ENCODE peak calls at places on chromosomes 6 and 20, in four cellular contexts. S, A, O and K are unnamed samples.

GRCh38 chr6:75065524-75065923 is 140.3 kb downstream of the COL12A1 start:
- DNase-seq in O (peak; percentile 29), A (peak; percentile 22), S (no peak), K (peak; percentile 11)

GRCh38 chr20:46583411-46584214 is 33.2 kb upstream of the OCSTAMP start:
- DNase-seq in O (no peak), A (no peak), S (peak; percentile 76), K (no peak)

GRCh38 chr20:39853050-39853449 is 836.0 kb downstream of the MAFB start:
- DNase-seq in O (no peak), A (no peak), S (peak; percentile 17), K (no peak)

GRCh38 chr6:12648171-12648570 is 68.4 kb upstream of the PHACTR1 start:
- DNase-seq in A (no peak), O (no peak), S (no peak), K (no peak)

GRCh38 chr6:86706449-86706848 is 230.9 kb upstream of the HTR1E start:
- DNase-seq in A (no peak), O (no peak), S (peak; percentile 35), K (no peak)

GRCh38 chr6:23390221-23390620 is 735.8 kb upstream of the NRSN1 start:
- DNase-seq in A (peak; percentile 59), S (no peak), O (no peak), K (no peak)

GRCh38 chr6:29442670-29443184 is 3.6 kb downstream of the OR10C1 start:
- DNase-seq in O (no peak), S (no peak), A (no peak), K (no peak)

GRCh38 chr20:62032606-62033368 is 32.9 kb downstream of the TAF4 start:
- DNase-seq in A (no peak), S (no peak), O (no peak), K (no peak)

GRCh38 chr20:14919473-14920157 is 582.2 kb upstream of the FLRT3 start:
- DNase-seq in S (peak; percentile 64), O (no peak), A (no peak), K (no peak)

GRCh38 chr20:20459726-20460125 is 91.8 kb downstream of the INSM1 start:
- DNase-seq in O (peak; percentile 19), A (no peak), S (no peak), K (no peak)

GRCh38 chr20:52899221-52899620 is 72.9 kb upstream of the TSHZ2 start:
- DNase-seq in S (no peak), A (no peak), O (no peak), K (no peak)

GRCh38 chr6:130717657-130718056 is 109.5 kb upstream of the SMLR1 start:
- DNase-seq in S (no peak), A (no peak), O (no peak), K (no peak)

GRCh38 chr6:43699564-43700186 is 12.1 kb upstream of the MRPS18A start:
- DNase-seq in S (no peak), O (peak; percentile 61), A (peak; percentile 79), K (no peak)

GRCh38 chr6:40688214-40688761 is 101.1 kb upstream of the LRFN2 start:
- DNase-seq in O (no peak), S (no peak), A (peak; percentile 2), K (no peak)

GRCh38 chr6:131936156-131936555 is 15.0 kb downstream of the CCN2 start:
- DNase-seq in A (no peak), O (no peak), S (no peak), K (no peak)

GRCh38 chr6:108597601-108598315 is 37.0 kb downstream of the FOXO3 start:
- DNase-seq in S (no peak), A (no peak), O (no peak), K (no peak)

GRCh38 chr6:163539101-163539762 is 124.7 kb downstream of the QKI start:
- DNase-seq in A (no peak), S (no peak), O (no peak), K (no peak)

GRCh38 chr6:170130201-170130621 is 160.7 kb downstream of the DLL1 start:
- DNase-seq in A (no peak), S (no peak), O (no peak), K (no peak)